ENCODE peak calls at places on chromosome 4, in four cellular contexts. U is nephron progenitor cell, X is upper lobe of right lung, H is uterus. K is an unnamed sample.

GRCh38 chr4:88097781-88098180 is 60.7 kb downstream of the ABCG2 start:
- DNase-seq in U (no peak), X (no peak), H (no peak), K (no peak)

GRCh38 chr4:125433453-125433852 is 118.7 kb downstream of the FAT4 start:
- DNase-seq in U (no peak), X (no peak), H (no peak), K (no peak)

GRCh38 chr4:54032558-54033135 is 31.8 kb downstream of the CHIC2 start:
- DNase-seq in U (no peak), X (no peak), H (no peak), K (no peak)

GRCh38 chr4:139797287-139797686 is 131.7 kb downstream of the MGST2 start:
- DNase-seq in U (no peak), X (no peak), H (no peak), K (no peak)

GRCh38 chr4:60241886-60242285 is 958.2 kb upstream of the ADGRL3 start:
- DNase-seq in U (peak), X (no peak), H (no peak), K (no peak)

GRCh38 chr4:25377572-25377882 is 464 bp downstream of the ANAPC4 start:
- DNase-seq in U (no peak), X (no peak), H (no peak), K (no peak)

GRCh38 chr4:37780444-37781133 is 45.9 kb upstream of the PGM2 start:
- DNase-seq in U (no peak), X (no peak), H (no peak), K (no peak)

GRCh38 chr4:88621763-88622327 is 29.6 kb downstream of the HERC3 start:
- DNase-seq in U (no peak), X (no peak), H (no peak), K (no peak)

GRCh38 chr4:88630756-88631155 is 38.5 kb downstream of the HERC3 start:
- DNase-seq in U (no peak), X (no peak), H (no peak), K (no peak)

GRCh38 chr4:153541426-153542096 is 75.4 kb downstream of the TMEM131L start:
- DNase-seq in U (no peak), X (no peak), H (no peak), K (no peak)

DNA sequence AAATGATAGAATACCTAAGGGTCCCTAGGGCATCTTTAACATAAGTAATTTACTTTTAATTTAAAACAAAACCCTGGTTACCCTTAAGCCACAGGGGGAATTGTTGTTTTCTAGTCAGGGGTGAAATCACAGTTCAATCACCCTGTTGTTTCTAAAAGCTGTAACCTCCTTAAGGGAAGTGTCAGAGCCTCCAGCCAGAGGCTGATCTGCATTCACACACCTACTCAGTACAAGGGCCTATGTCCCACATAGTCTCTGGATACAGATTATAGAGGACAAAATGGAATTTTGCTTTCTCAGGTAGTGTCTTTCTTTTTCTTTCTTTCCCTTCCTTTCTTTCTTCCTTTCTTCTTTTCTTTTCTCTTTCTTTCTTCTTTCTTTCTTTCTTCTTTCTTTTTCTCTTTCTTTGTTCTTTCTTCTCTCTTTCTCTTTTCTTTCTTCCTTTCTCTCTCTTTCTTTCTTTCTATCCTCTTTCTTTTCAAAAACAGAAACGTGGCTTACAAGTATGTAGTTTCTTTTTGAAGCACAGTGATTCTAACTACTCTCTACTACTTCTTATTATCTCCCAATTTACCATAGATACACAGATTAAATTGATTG is 31.1 kb upstream of the BMPR1B start:
- DNase-seq in U (no peak), X (no peak), H (no peak), K (no peak)
- TF ChIP-seq CTCF in U (no peak), X (no peak), H (no peak), K (no peak)

DNA sequence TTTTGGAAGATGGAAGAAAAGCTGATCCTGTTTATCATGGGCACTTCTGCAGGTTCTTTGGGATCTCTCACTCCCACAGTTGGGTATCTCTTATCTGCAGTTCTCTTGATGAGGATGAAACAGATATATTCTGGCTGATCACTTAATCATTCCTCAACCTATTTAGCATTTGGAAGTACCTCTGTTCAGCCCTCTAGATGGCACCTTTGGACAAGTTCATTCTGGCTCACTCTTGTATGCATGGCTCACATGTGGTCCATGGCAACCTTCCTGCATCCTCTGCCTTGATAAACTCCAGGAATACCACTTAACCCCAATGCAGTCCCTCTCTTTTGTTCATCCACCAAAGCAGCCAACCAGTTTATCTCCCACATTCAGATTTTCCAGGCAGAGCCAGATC is 74.2 kb downstream of the SMARCA5 start:
- DNase-seq in U (no peak), X (no peak), H (no peak), K (no peak)
- TF ChIP-seq CTCF in U (no peak), X (no peak), H (no peak), K (no peak)

GRCh38 chr4:71549516-71550160 is 210.8 kb downstream of the SLC4A4 start:
- DNase-seq in U (no peak), X (no peak), H (no peak), K (no peak)

GRCh38 chr4:71554025-71554424 is 215.2 kb downstream of the SLC4A4 start:
- DNase-seq in U (no peak), X (no peak), H (no peak), K (no peak)

GRCh38 chr4:71550220-71551190 is 211.7 kb downstream of the SLC4A4 start:
- DNase-seq in U (no peak), X (no peak), H (no peak), K (no peak)

GRCh38 chr4:71558248-71558647 is 219.4 kb downstream of the SLC4A4 start:
- DNase-seq in U (no peak), X (no peak), H (no peak), K (no peak)

DNA sequence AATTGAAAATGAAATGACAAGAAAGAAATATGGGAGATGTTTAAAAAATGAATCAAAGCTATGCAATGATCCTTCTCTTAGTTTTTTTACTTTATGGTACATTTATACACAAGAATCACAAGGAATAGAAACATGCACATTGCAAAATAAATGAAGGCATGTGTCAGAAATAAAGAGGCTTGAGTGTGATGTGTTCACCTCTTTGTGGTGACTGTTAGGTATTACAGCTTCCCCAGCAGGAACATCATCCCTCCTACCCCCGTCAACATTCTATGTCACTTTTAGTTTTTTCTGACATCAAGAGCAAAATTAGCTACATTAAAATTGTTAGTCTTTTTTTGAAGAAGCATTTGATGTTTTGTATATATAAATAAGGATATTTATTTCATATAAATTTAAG is 214.8 kb downstream of the SLC4A4 start:
- DNase-seq in U (no peak), X (no peak), H (no peak), K (no peak)
- TF ChIP-seq CTCF in U (peak), X (peak), H (no peak), K (peak)

DNA sequence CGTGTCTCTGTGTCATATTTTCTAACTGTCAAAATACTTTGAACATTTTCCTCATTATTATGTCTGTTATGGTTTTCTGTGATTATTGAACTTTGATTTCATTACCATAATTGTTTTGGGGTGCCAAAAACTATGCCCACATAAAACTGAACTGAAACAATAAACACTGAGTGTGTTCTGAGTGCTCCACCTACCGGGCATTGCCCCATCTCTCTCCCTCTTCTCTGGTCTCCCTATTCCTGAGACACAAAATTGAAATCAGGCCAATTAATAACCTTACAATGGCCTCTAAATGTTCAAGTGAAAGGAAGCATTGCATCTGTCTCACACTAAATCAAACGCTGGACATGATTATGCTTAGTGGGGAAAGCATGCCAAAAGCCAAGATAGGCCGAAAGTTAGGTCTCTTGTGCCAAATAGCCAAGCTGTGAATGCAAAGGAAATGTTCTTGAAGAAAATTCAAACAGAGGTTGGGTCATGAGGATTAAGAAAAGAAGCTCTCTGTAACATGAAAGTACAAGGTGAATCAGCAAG is 972.3 kb downstream of the PCDH7 start:
- DNase-seq in U (no peak), X (no peak), H (no peak), K (no peak)
- TF ChIP-seq CTCF in U (no peak), X (peak), H (no peak), K (no peak)

K was measured in neural crest cell.